ENCODE peak calls at places on chromosomes 6 and 20, in six cellular contexts. Q is aorta; O is SJSA1; W is colonic mucosa; H is MM.1S; J is naive thymus-derived CD4-positive, alpha-beta T cell. M is an unnamed sample.

GRCh38 chr6:49766762-49767161 is 20.3 kb downstream of the PGK2 start:
- DNase-seq in Q (no peak), O (no peak), W (no peak), H (no peak), J (no peak), M (no peak)

GRCh38 chr6:74626288-74626687 is 579.6 kb downstream of the COL12A1 start:
- DNase-seq in Q (no peak), O (no peak), W (no peak), H (no peak), J (no peak), M (no peak)

GRCh38 chr6:144935181-144935580 is 650.0 kb downstream of the UTRN start:
- DNase-seq in Q (no peak), O (no peak), W (no peak), H (no peak), J (no peak), M (no peak)

GRCh38 chr20:5844063-5844681 is 94.0 kb downstream of the SHLD1 start:
- DNase-seq in Q (no peak), O (no peak), W (no peak), H (no peak), J (peak; percentile 72), M (no peak)

GRCh38 chr20:43691928-43692524 is 25.1 kb downstream of the MYBL2 start:
- DNase-seq in Q (no peak), O (no peak), W (peak; percentile 75), H (peak; percentile 65), J (peak; percentile 62), M (peak; percentile 64)

GRCh38 chr6:127267742-127268588 is 1.3 kb downstream of the RNF146 start:
- DNase-seq in Q (no peak), O (no peak), W (no peak), H (peak; percentile 7), J (no peak), M (no peak)

GRCh38 chr6:14365393-14365792 is 247.8 kb downstream of the CD83 start:
- DNase-seq in Q (no peak), O (no peak), W (no peak), H (no peak), J (no peak), M (no peak)

GRCh38 chr6:2970034-2970685 is 1.2 kb downstream of the SERPINB6 start:
- DNase-seq in Q (no peak), O (peak; percentile 70), W (no peak), H (no peak), J (no peak), M (no peak)

GRCh38 chr6:40950986-40951730 is 87.9 kb downstream of the UNC5CL start:
- DNase-seq in Q (no peak), O (peak; percentile 72), W (no peak), H (no peak), J (no peak), M (no peak)

GRCh38 chr6:114084327-114084890 is 113.5 kb upstream of the HDAC2 start:
- DNase-seq in Q (no peak), O (peak; percentile 64), W (no peak), H (no peak), J (no peak), M (no peak)

GRCh38 chr20:33697129-33697528 is 10.9 kb upstream of the E2F1 start:
- DNase-seq in Q (peak; percentile 87), O (no peak), W (no peak), H (no peak), J (no peak), M (no peak)

GRCh38 chr6:163529605-163530004 is 115.1 kb downstream of the QKI start:
- DNase-seq in Q (no peak), O (peak; percentile 60), W (no peak), H (no peak), J (no peak), M (no peak)

GRCh38 chr6:42118162-42119001 is 24.0 kb downstream of the C6orf132 start:
- DNase-seq in Q (peak; percentile 83), O (no peak), W (peak; percentile 91), H (no peak), J (no peak), M (no peak)

GRCh38 chr6:158049055-158050028 is 67.7 kb downstream of the SYNJ2 start:
- DNase-seq in Q (no peak), O (no peak), W (no peak), H (no peak), J (no peak), M (no peak)

GRCh38 chr6:151372164-151372563 is 19.2 kb downstream of the ZBTB2 start:
- DNase-seq in Q (no peak), O (no peak), W (no peak), H (no peak), J (peak; percentile 43), M (no peak)

GRCh38 chr20:18738055-18738454 is 75.5 kb upstream of the SCP2D1 start:
- DNase-seq in Q (no peak), O (no peak), W (peak; percentile 63), H (no peak), J (no peak), M (no peak)

GRCh38 chr6:26103770-26104456 is 16.7 kb downstream of the HFE start:
- DNase-seq in Q (peak; percentile 92), O (peak; percentile 87), W (peak; percentile 91), H (peak; percentile 94), J (peak; percentile 89), M (peak; percentile 90)

GRCh38 chr20:6180531-6180930 is 57.7 kb upstream of the FERMT1 start:
- DNase-seq in Q (no peak), O (no peak), W (no peak), H (no peak), J (no peak), M (no peak)

GRCh38 chr6:62324817-62325216 is 38.8 kb upstream of the KHDRBS2 start:
- DNase-seq in Q (no peak), O (no peak), W (no peak), H (peak; percentile 8), J (no peak), M (no peak)

GRCh38 chr6:31495580-31495979 is 2.4 kb upstream of the MICB start:
- DNase-seq in Q (no peak), O (peak; percentile 85), W (no peak), H (no peak), J (no peak), M (no peak)
- H3K27ac ChIP-seq in Q (no peak overlapping the region), O (peak overlapping the region; percentile 87), W (peak overlapping the region; percentile 66), H (peak overlapping the region; percentile 76), J (peak overlapping the region; percentile 81), M (no peak overlapping the region)

DNA sequence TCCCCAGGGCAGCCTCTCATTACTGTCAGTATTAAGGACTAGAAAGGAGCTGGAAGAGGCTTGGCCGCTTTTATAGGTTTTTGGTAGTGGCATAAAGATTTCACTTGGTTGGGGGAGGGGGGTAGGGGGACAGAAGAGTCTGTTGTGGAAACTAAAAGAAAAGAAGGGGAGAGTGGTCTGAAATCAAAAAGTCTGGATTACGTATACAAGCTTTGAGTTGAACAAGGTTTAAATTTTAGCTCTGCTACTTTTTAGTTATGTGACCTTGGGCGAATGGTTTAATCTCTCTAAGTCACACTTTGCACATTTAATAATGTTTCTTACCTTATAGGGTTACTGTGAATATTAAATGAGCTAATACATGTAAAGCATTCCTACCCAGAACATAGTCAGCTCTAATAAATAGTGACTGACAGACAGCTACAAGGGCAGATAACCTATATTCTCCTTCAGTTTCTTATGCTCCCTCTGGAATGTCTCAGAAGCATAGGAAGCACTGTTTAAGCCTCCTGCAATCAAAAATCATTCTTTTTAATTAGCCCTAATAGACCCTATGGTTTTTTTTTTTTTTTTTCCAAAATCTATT is 3.6 kb downstream of the SGK1 start:
- DNase-seq in Q (no peak), O (no peak), W (no peak), H (no peak), J (no peak), M (peak; percentile 32)
- H3K27ac ChIP-seq in Q (no peak overlapping the region), O (no peak overlapping the region), W (no peak overlapping the region), H (no peak overlapping the region), J (no peak overlapping the region), M (no peak overlapping the region)

GRCh38 chr20:2751868-2752630 is 48.4 kb downstream of the CPXM1 start:
- DNase-seq in Q (no peak), O (no peak), W (no peak), H (peak; percentile 20), J (peak; percentile 69), M (no peak)
- H3K27ac ChIP-seq in Q (no peak overlapping the region), O (no peak overlapping the region), W (peak overlapping the region; percentile 53), H (no peak overlapping the region), J (no peak overlapping the region), M (no peak overlapping the region)

GRCh38 chr6:56888687-56889086 is 66.2 kb upstream of the BEND6 start:
- DNase-seq in Q (no peak), O (no peak), W (no peak), H (no peak), J (no peak), M (no peak)

GRCh38 chr6:56889492-56889891 is 65.4 kb upstream of the BEND6 start:
- DNase-seq in Q (no peak), O (no peak), W (no peak), H (no peak), J (no peak), M (no peak)

GRCh38 chr6:56891754-56892153 is 63.2 kb upstream of the BEND6 start:
- DNase-seq in Q (no peak), O (peak; percentile 49), W (no peak), H (no peak), J (no peak), M (peak; percentile 53)

GRCh38 chr6:56890683-56891429 is 64.1 kb upstream of the BEND6 start:
- DNase-seq in Q (no peak), O (peak; percentile 66), W (no peak), H (peak; percentile 56), J (no peak), M (no peak)

DNA sequence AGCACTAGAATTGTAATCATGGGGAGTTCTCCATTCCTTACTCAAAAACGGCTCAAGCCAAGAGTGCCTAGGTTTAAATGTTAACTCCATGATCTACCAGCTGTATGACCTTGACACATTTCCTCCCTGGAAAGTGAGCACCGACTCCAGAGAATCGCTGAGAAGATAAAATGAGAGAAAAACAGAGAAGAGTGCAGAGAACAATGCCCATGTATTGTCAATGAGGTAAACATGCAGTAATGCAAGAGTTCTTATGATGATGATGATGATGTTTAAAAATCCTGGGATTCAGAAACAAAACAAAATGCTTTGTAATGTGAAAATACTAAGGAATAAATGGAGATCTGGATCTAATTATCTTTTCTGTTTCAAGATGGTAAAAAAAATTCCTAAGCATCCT is 64.8 kb upstream of the BEND6 start:
- DNase-seq in Q (no peak), O (no peak), W (no peak), H (no peak), J (no peak), M (no peak)
- H3K27ac ChIP-seq in Q (no peak overlapping the region), O (peak overlapping the region; percentile 88), W (no peak overlapping the region), H (no peak overlapping the region), J (no peak overlapping the region), M (no peak overlapping the region)

GRCh38 chr20:62203378-62204030 is 16.6 kb downstream of the HRH3 start:
- DNase-seq in Q (peak; percentile 45), O (no peak), W (no peak), H (no peak), J (no peak), M (no peak)

GRCh38 chr20:62202083-62202395 is 18.0 kb downstream of the HRH3 start:
- DNase-seq in Q (peak; percentile 39), O (no peak), W (no peak), H (no peak), J (no peak), M (no peak)

GRCh38 chr20:62202676-62203377 is 17.3 kb downstream of the HRH3 start:
- DNase-seq in Q (peak; percentile 63), O (no peak), W (no peak), H (no peak), J (no peak), M (no peak)

GRCh38 chr20:62200491-62201172 is 17.8 kb downstream of the MTG2 start:
- DNase-seq in Q (peak; percentile 62), O (no peak), W (no peak), H (no peak), J (no peak), M (no peak)

GRCh38 chr20:62201173-62202082 is 18.6 kb downstream of the MTG2 start:
- DNase-seq in Q (peak; percentile 68), O (no peak), W (no peak), H (no peak), J (no peak), M (no peak)
- H3K27ac ChIP-seq in Q (no peak overlapping the region), O (no peak overlapping the region), W (no peak overlapping the region), H (no peak overlapping the region), J (no peak overlapping the region), M (no peak overlapping the region)

GRCh38 chr20:45060341-45060740 is 40.6 kb downstream of the KCNS1 start:
- DNase-seq in Q (no peak), O (no peak), W (no peak), H (no peak), J (no peak), M (no peak)
- H3K27ac ChIP-seq in Q (no peak overlapping the region), O (peak overlapping the region; percentile 81), W (no peak overlapping the region), H (no peak overlapping the region), J (no peak overlapping the region), M (no peak overlapping the region)